ENCODE peak calls at places on chromosomes 13 and 19, in five cellular contexts. N is A549, C is endothelial cell of umbilical vein, Z is HepG2, E is WTC11. M is an unnamed sample.

GRCh38 chr19:16315825-16316505 is 8.7 kb upstream of the KLF2 start:
- DNase-seq in C (no peak), Z (no peak), E (no peak), N (no peak), M (no peak)

GRCh38 chr13:51955841-51956603 is 55.2 kb downstream of the ATP7B start:
- DNase-seq in N (no peak), Z (no peak), E (no peak), C (no peak), M (no peak)

GRCh38 chr19:9885077-9885552 is 50.0 kb downstream of the PIN1 start:
- DNase-seq in Z (no peak), E (no peak), N (no peak), C (no peak), M (peak; percentile 32)

GRCh38 chr19:10995926-10996600 is 35.2 kb downstream of the SMARCA4 start:
- DNase-seq in Z (no peak), E (no peak), N (no peak), C (no peak), M (no peak)

GRCh38 chr19:10183926-10184325 is 10.8 kb downstream of the DNMT1 start:
- DNase-seq in Z (no peak), C (no peak), E (no peak), N (no peak), M (no peak)

GRCh38 chr19:44823373-44823698 is 14.4 kb downstream of the BCAM start:
- DNase-seq in E (no peak), C (no peak), Z (no peak), N (no peak), M (no peak)

GRCh38 chr19:58003153-58003828 is 671 bp upstream of the ZNF606 start:
- DNase-seq in N (no peak), Z (no peak), C (no peak), E (no peak), M (no peak)

GRCh38 chr19:19606021-19606420 is 12.5 kb downstream of the PBX4 start:
- DNase-seq in Z (no peak), N (peak; percentile 62), E (no peak), C (no peak), M (no peak)

GRCh38 chr13:100634686-100635085 is 39.9 kb downstream of the TMTC4 start:
- DNase-seq in E (no peak), C (no peak), Z (no peak), N (no peak), M (no peak)

GRCh38 chr19:47020992-47021496 is 1.4 kb downstream of the NPAS1 start:
- DNase-seq in E (peak; percentile 34), C (no peak), Z (no peak), N (peak; percentile 65), M (peak; percentile 65)

GRCh38 chr13:33590936-33591335 is 227.0 kb upstream of the RFC3 start:
- DNase-seq in E (no peak), C (no peak), Z (no peak), N (no peak), M (no peak)
- TF ChIP-seq MAX in E (no peak), C (no peak), Z (no peak), N (no peak), M (no peak)

GRCh38 chr13:46627462-46627861 is 74.5 kb downstream of the LRCH1 start:
- DNase-seq in Z (no peak), N (no peak), C (peak; percentile 53), E (no peak), M (no peak)
- TF ChIP-seq MAX in Z (no peak), N (no peak), C (no peak), E (no peak), M (no peak)

GRCh38 chr19:709196-709964 is 645 bp downstream of the PALM start:
- DNase-seq in E (no peak), C (no peak), Z (no peak), N (no peak), M (peak; percentile 71)
- TF ChIP-seq MAX in E (no peak), C (no peak), Z (no peak), N (no peak), M (no peak)

GRCh38 chr19:325173-325936 is 19.2 kb downstream of the MIER2 start:
- DNase-seq in Z (no peak), C (no peak), E (no peak), N (no peak), M (no peak)

GRCh38 chr19:325937-326565 is 18.5 kb downstream of the MIER2 start:
- DNase-seq in Z (no peak), C (no peak), E (no peak), N (no peak), M (no peak)

GRCh38 chr19:327291-328024 is 17.1 kb downstream of the MIER2 start:
- DNase-seq in C (no peak), N (no peak), Z (no peak), E (no peak), M (no peak)

GRCh38 chr19:328025-328505 is 16.5 kb downstream of the MIER2 start:
- DNase-seq in C (no peak), N (peak; percentile 52), Z (no peak), E (no peak), M (no peak)

GRCh38 chr19:326851-327250 is 17.7 kb downstream of the MIER2 start:
- DNase-seq in E (no peak), C (no peak), N (no peak), Z (no peak), M (no peak)
- TF ChIP-seq MAX in E (no peak), C (no peak), N (no peak), Z (no peak), M (no peak)

GRCh38 chr13:42894765-42895181 is 97.3 kb downstream of the EPSTI1 start:
- DNase-seq in N (no peak), E (no peak), Z (no peak), C (peak; percentile 96), M (peak; percentile 35)
- TF ChIP-seq MAX in N (no peak), E (no peak), Z (no peak), C (no peak), M (no peak)

M was measured in SK-N-SH.